ENCODE peak calls at places on chromosomes 4 and X, in four cellular contexts. One of them, this sample, is unnamed.

GRCh38 chrX:12709047-12709446 is 82.2 kb upstream of the PRPS2 start:
- DNase-seq in SK-N-SH: no peak
- DNase-seq in HepG2: no peak
- DNase-seq in K562: no peak
- DNase-seq in this sample: peak

GRCh38 chr4:1349359-1350168 is 2.6 kb downstream of the UVSSA start:
- DNase-seq in K562: no peak
- DNase-seq in HepG2: no peak
- DNase-seq in SK-N-SH: no peak
- DNase-seq in this sample: no peak

GRCh38 chrX:10254746-10255145 is 98.0 kb downstream of the CLCN4 start:
- DNase-seq in K562: no peak
- DNase-seq in SK-N-SH: peak
- DNase-seq in HepG2: peak
- DNase-seq in this sample: no peak

GRCh38 chr4:16205298-16206164 is 20.7 kb downstream of the TAPT1 start:
- DNase-seq in K562: peak
- DNase-seq in SK-N-SH: peak
- DNase-seq in HepG2: peak
- DNase-seq in this sample: no peak

GRCh38 chr4:155523358-155523757 is 143.3 kb upstream of the GUCY1A1 start:
- DNase-seq in HepG2: no peak
- DNase-seq in K562: no peak
- DNase-seq in SK-N-SH: no peak
- DNase-seq in this sample: no peak

GRCh38 chr4:18608910-18609525 is 587.5 kb upstream of the LCORL start:
- DNase-seq in K562: no peak
- DNase-seq in HepG2: peak
- DNase-seq in SK-N-SH: peak
- DNase-seq in this sample: no peak

GRCh38 chrX:51440365-51440764 is 56.0 kb downstream of the NUDT11 start:
- DNase-seq in K562: no peak
- DNase-seq in SK-N-SH: no peak
- DNase-seq in HepG2: no peak
- DNase-seq in this sample: no peak

GRCh38 chr4:37685726-37686372 is 327 bp downstream of the RELL1 start:
- DNase-seq in K562: peak
- DNase-seq in SK-N-SH: peak
- DNase-seq in HepG2: no peak
- DNase-seq in this sample: peak

GRCh38 chr4:56252561-56253152 is 134.6 kb downstream of the AASDH start:
- DNase-seq in SK-N-SH: no peak
- DNase-seq in HepG2: peak
- DNase-seq in K562: no peak
- DNase-seq in this sample: no peak

GRCh38 chrX:105870465-105870864 is 48.1 kb downstream of the NRK start:
- DNase-seq in HepG2: no peak
- DNase-seq in SK-N-SH: no peak
- DNase-seq in K562: no peak
- DNase-seq in this sample: no peak

GRCh38 chr4:3521621-3522325 is 10.4 kb downstream of the LRPAP1 start:
- DNase-seq in K562: no peak
- DNase-seq in SK-N-SH: no peak
- DNase-seq in HepG2: no peak
- DNase-seq in this sample: peak

GRCh38 chrX:53188763-53189162 is 36.2 kb downstream of the KDM5C start:
- DNase-seq in HepG2: no peak
- DNase-seq in K562: no peak
- DNase-seq in SK-N-SH: no peak
- DNase-seq in this sample: no peak

GRCh38 chrX:149570668-149571067 is 16.6 kb downstream of the MAGEA9B start:
- DNase-seq in SK-N-SH: no peak
- DNase-seq in HepG2: no peak
- DNase-seq in K562: no peak
- DNase-seq in this sample: no peak

GRCh38 chr4:81166431-81166830 is 48.6 kb downstream of the PRKG2 start:
- DNase-seq in HepG2: no peak
- DNase-seq in SK-N-SH: no peak
- DNase-seq in K562: no peak
- DNase-seq in this sample: no peak

GRCh38 chrX:19852014-19853005 is 35.1 kb downstream of the SH3KBP1 start:
- DNase-seq in K562: no peak
- DNase-seq in HepG2: peak
- DNase-seq in SK-N-SH: no peak
- DNase-seq in this sample: no peak

GRCh38 chr4:158410272-158410671 is 111.4 kb upstream of the RXFP1 start:
- DNase-seq in SK-N-SH: no peak
- DNase-seq in K562: no peak
- DNase-seq in HepG2: no peak
- DNase-seq in this sample: no peak

GRCh38 chr4:2263701-2264321 is 1.9 kb upstream of the MXD4 start:
- DNase-seq in SK-N-SH: no peak
- DNase-seq in HepG2: no peak
- DNase-seq in K562: no peak
- DNase-seq in this sample: no peak

GRCh38 chr4:19386786-19387185 is 864.9 kb upstream of the SLIT2 start:
- DNase-seq in SK-N-SH: no peak
- DNase-seq in HepG2: no peak
- DNase-seq in K562: no peak
- DNase-seq in this sample: no peak

GRCh38 chr4:15729910-15730533 is 27.2 kb downstream of the BST1 start:
- DNase-seq in HepG2: peak
- DNase-seq in SK-N-SH: peak
- DNase-seq in K562: peak
- DNase-seq in this sample: no peak

GRCh38 chr4:82076809-82077208 is 297.0 kb downstream of the HNRNPD start:
- DNase-seq in SK-N-SH: no peak
- DNase-seq in K562: no peak
- DNase-seq in HepG2: no peak
- DNase-seq in this sample: no peak

GRCh38 chr4:47528651-47529050 is 43.6 kb downstream of the ATP10D start:
- DNase-seq in K562: no peak
- DNase-seq in SK-N-SH: no peak
- DNase-seq in HepG2: no peak
- DNase-seq in this sample: no peak

GRCh38 chr4:158159054-158159717 is 13.6 kb downstream of the GASK1B start:
- DNase-seq in K562: no peak
- DNase-seq in HepG2: no peak
- DNase-seq in SK-N-SH: no peak
- DNase-seq in this sample: no peak

GRCh38 chr4:19239565-19239964 is 1012.1 kb upstream of the SLIT2 start:
- DNase-seq in K562: no peak
- DNase-seq in SK-N-SH: no peak
- DNase-seq in HepG2: no peak
- DNase-seq in this sample: no peak

GRCh38 chr4:158411180-158411721 is 110.4 kb upstream of the RXFP1 start:
- DNase-seq in HepG2: no peak
- DNase-seq in SK-N-SH: no peak
- DNase-seq in K562: no peak
- DNase-seq in this sample: no peak

GRCh38 chr4:168993724-168994510 is 16.1 kb downstream of the CBR4 start:
- DNase-seq in HepG2: no peak
- DNase-seq in K562: no peak
- DNase-seq in SK-N-SH: no peak
- DNase-seq in this sample: no peak

GRCh38 chr4:150242820-150243458 is 164.7 kb downstream of the DCLK2 start:
- DNase-seq in SK-N-SH: peak
- DNase-seq in HepG2: no peak
- DNase-seq in K562: peak
- DNase-seq in this sample: peak

GRCh38 chr4:4386296-4386735 is 586 bp upstream of the NSG1 start:
- DNase-seq in SK-N-SH: peak
- DNase-seq in K562: peak
- DNase-seq in HepG2: no peak
- DNase-seq in this sample: peak

GRCh38 chr4:88097301-88097700 is 61.1 kb downstream of the ABCG2 start:
- DNase-seq in SK-N-SH: no peak
- DNase-seq in K562: no peak
- DNase-seq in HepG2: no peak
- DNase-seq in this sample: no peak

GRCh38 chr4:4981427-4981826 is 37.8 kb downstream of the CYTL1 start:
- DNase-seq in SK-N-SH: no peak
- DNase-seq in HepG2: no peak
- DNase-seq in K562: no peak
- DNase-seq in this sample: no peak

GRCh38 chr4:147019061-147019460 is 73.4 kb upstream of the TTC29 start:
- DNase-seq in HepG2: peak
- DNase-seq in SK-N-SH: peak
- DNase-seq in K562: peak
- DNase-seq in this sample: peak

GRCh38 chr4:139655116-139655515 is 10.5 kb upstream of the MGST2 start:
- DNase-seq in K562: no peak
- DNase-seq in SK-N-SH: peak
- DNase-seq in HepG2: peak
- DNase-seq in this sample: no peak

GRCh38 chr4:89111833-89112563 is 665 bp downstream of the TIGD2 start:
- DNase-seq in SK-N-SH: peak
- DNase-seq in K562: no peak
- DNase-seq in HepG2: peak
- DNase-seq in this sample: no peak

GRCh38 chr4:139913398-139913990 is 240.5 kb downstream of the MAML3 start:
- DNase-seq in K562: no peak
- DNase-seq in HepG2: peak
- DNase-seq in SK-N-SH: no peak
- DNase-seq in this sample: no peak

GRCh38 chr4:42750831-42751230 is 93.9 kb upstream of the ATP8A1 start:
- DNase-seq in SK-N-SH: no peak
- DNase-seq in HepG2: no peak
- DNase-seq in K562: no peak
- DNase-seq in this sample: no peak

DNA sequence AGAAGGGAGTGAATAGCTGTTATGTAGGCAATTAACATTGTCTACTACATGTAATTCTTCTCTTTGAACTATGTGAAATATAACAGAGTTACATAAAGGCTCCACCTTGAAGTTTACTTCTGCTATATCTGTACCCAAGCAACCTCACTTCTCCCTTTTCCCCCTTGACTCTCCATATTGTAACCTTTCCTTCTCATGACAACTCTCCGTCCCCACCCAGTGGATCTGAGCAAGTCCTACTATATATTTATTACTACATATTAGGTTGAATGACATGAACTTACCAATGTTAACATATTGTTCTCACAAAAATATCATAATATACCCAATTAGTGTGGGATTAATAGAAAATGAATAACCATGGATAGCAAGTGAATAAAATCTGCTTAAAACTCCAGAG is 93.2 kb upstream of the ATP8A1 start:
- DNase-seq in K562: no peak
- DNase-seq in SK-N-SH: peak
- DNase-seq in HepG2: no peak
- DNase-seq in this sample: no peak
- TF ChIP-seq FOXJ3 in K562: no peak
- TF ChIP-seq FOXJ3 in SK-N-SH: no peak
- TF ChIP-seq FOXJ3 in HepG2: no peak
- TF ChIP-seq FOXJ3 in this sample: no peak

GRCh38 chrX:74220277-74220676 is 83.7 kb upstream of the ZCCHC13 start:
- DNase-seq in HepG2: no peak
- DNase-seq in K562: no peak
- DNase-seq in SK-N-SH: no peak
- DNase-seq in this sample: no peak

GRCh38 chrX:74218895-74219294 is 85.1 kb upstream of the ZCCHC13 start:
- DNase-seq in K562: no peak
- DNase-seq in SK-N-SH: no peak
- DNase-seq in HepG2: no peak
- DNase-seq in this sample: no peak
- TF ChIP-seq FOXJ3 in K562: no peak
- TF ChIP-seq FOXJ3 in SK-N-SH: no peak
- TF ChIP-seq FOXJ3 in HepG2: no peak
- TF ChIP-seq FOXJ3 in this sample: no peak

DNA sequence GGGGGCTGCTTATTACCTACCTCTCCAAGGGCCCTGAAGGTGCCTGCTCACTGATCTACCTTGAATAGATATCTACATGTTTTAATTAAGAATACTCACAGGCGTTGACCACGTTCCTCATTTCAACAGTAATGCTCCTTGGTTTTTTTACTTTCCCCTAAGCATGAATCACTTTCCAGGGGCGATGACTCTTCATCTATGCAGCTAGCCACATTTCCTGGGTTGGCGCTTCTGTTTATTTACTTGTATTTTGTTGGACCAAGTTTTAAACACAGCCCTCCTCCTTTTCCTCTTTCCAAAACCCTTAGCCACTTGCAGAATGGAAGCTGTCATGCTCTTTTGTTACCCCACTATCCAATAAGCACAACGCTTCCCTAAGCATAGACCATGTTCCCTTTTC is 50.8 kb downstream of the CBLL2 start:
- DNase-seq in K562: no peak
- DNase-seq in SK-N-SH: no peak
- DNase-seq in HepG2: no peak
- DNase-seq in this sample: no peak
- TF ChIP-seq FOXJ3 in K562: no peak
- TF ChIP-seq FOXJ3 in SK-N-SH: no peak
- TF ChIP-seq FOXJ3 in HepG2: no peak
- TF ChIP-seq FOXJ3 in this sample: no peak

GRCh38 chr4:8891255-8891645 is 19.6 kb upstream of the HMX1 start:
- DNase-seq in SK-N-SH: no peak
- DNase-seq in K562: no peak
- DNase-seq in HepG2: no peak
- DNase-seq in this sample: no peak
- TF ChIP-seq FOXJ3 in SK-N-SH: no peak
- TF ChIP-seq FOXJ3 in K562: no peak
- TF ChIP-seq FOXJ3 in HepG2: no peak
- TF ChIP-seq FOXJ3 in this sample: no peak

GRCh38 chr4:128337863-128338262 is 50.2 kb upstream of the PGRMC2 start:
- DNase-seq in K562: no peak
- DNase-seq in SK-N-SH: no peak
- DNase-seq in HepG2: no peak
- DNase-seq in this sample: no peak

GRCh38 chr4:128342762-128343161 is 55.1 kb upstream of the PGRMC2 start:
- DNase-seq in K562: no peak
- DNase-seq in SK-N-SH: no peak
- DNase-seq in HepG2: no peak
- DNase-seq in this sample: no peak

GRCh38 chr4:128341634-128342033 is 54.0 kb upstream of the PGRMC2 start:
- DNase-seq in SK-N-SH: no peak
- DNase-seq in HepG2: peak
- DNase-seq in K562: no peak
- DNase-seq in this sample: no peak

GRCh38 chr4:128335541-128335940 is 47.9 kb upstream of the PGRMC2 start:
- DNase-seq in HepG2: no peak
- DNase-seq in K562: no peak
- DNase-seq in SK-N-SH: no peak
- DNase-seq in this sample: no peak

GRCh38 chr4:128338634-128339355 is 51.2 kb upstream of the PGRMC2 start:
- DNase-seq in SK-N-SH: no peak
- DNase-seq in HepG2: no peak
- DNase-seq in K562: peak
- DNase-seq in this sample: no peak
- TF ChIP-seq FOXJ3 in SK-N-SH: no peak
- TF ChIP-seq FOXJ3 in HepG2: no peak
- TF ChIP-seq FOXJ3 in K562: no peak
- TF ChIP-seq FOXJ3 in this sample: no peak